ENCODE peak calls at places on chromosomes 11 and 22, in six cellular contexts. A, D, N, E, Z and Q are unnamed samples.

GRCh38 chr11:11519184-11519583 is 102.6 kb downstream of the GALNT18 start:
- DNase-seq in A (no peak), D (no peak), N (no peak), E (no peak), Z (no peak), Q (peak; percentile 35)

GRCh38 chr11:22780914-22781593 is 48.5 kb downstream of the SVIP start:
- DNase-seq in A (no peak), D (no peak), N (no peak), E (no peak), Z (no peak), Q (peak; percentile 11)

GRCh38 chr11:45556851-45557707 is 108.3 kb downstream of the CHST1 start:
- DNase-seq in A (peak; percentile 30), D (no peak), N (no peak), E (no peak), Z (no peak), Q (no peak)

GRCh38 chr11:44654596-44654995 is 72.2 kb upstream of the TSPAN18 start:
- DNase-seq in A (no peak), D (no peak), N (no peak), E (no peak), Z (no peak), Q (no peak)

GRCh38 chr11:45021692-45022130 is 71.0 kb upstream of the TP53I11 start:
- DNase-seq in A (peak; percentile 88), D (peak; percentile 69), N (peak; percentile 35), E (peak; percentile 90), Z (no peak), Q (peak; percentile 70)

GRCh38 chr11:15616130-15617105 is 501.7 kb downstream of the INSC start:
- DNase-seq in A (no peak), D (no peak), N (no peak), E (no peak), Z (no peak), Q (no peak)

GRCh38 chr11:60056349-60056969 is at the start of gene MS4A3:
- DNase-seq in A (no peak), D (no peak), N (no peak), E (no peak), Z (no peak), Q (no peak)

GRCh38 chr22:44182591-44183588 is 2.2 kb downstream of the PARVG start:
- DNase-seq in A (no peak), D (no peak), N (no peak), E (peak; percentile 89), Z (peak; percentile 56), Q (no peak)

GRCh38 chr11:37442576-37442975 is 844.5 kb upstream of the RAG2 start:
- DNase-seq in A (no peak), D (no peak), N (no peak), E (no peak), Z (no peak), Q (no peak)

GRCh38 chr11:20592741-20593140 is 6.7 kb upstream of the SLC6A5 start:
- DNase-seq in A (no peak), D (no peak), N (no peak), E (no peak), Z (no peak), Q (no peak)

GRCh38 chr11:130622126-130622525 is 173.7 kb downstream of the ADAMTS15 start:
- DNase-seq in A (no peak), D (no peak), N (no peak), E (no peak), Z (no peak), Q (no peak)

GRCh38 chr11:110065189-110065588 is 28.0 kb upstream of the ZC3H12C start:
- DNase-seq in A (no peak), D (no peak), N (no peak), E (no peak), Z (no peak), Q (no peak)

GRCh38 chr22:49997221-49997599 is 15.4 kb downstream of the IL17REL start:
- DNase-seq in A (no peak), D (no peak), N (no peak), E (no peak), Z (no peak), Q (no peak)

GRCh38 chr11:27950339-27950738 is 157.6 kb downstream of the KIF18A start:
- DNase-seq in A (no peak), D (no peak), N (no peak), E (no peak), Z (no peak), Q (peak; percentile 26)

GRCh38 chr11:130403301-130403804 is 25.1 kb downstream of the ADAMTS8 start:
- DNase-seq in A (peak; percentile 88), D (peak; percentile 69), N (peak; percentile 20), E (peak; percentile 89), Z (no peak), Q (peak; percentile 51)

GRCh38 chr11:133343951-133344350 is 188.3 kb downstream of the OPCML start:
- DNase-seq in A (no peak), D (no peak), N (no peak), E (no peak), Z (no peak), Q (no peak)

GRCh38 chr11:9280655-9281301 is 15.6 kb upstream of the DENND5A start:
- DNase-seq in A (peak; percentile 81), D (no peak), N (no peak), E (no peak), Z (peak; percentile 55), Q (no peak)

GRCh38 chr11:134047586-134047999 is 21.3 kb upstream of the JAM3 start:
- DNase-seq in A (peak; percentile 88), D (peak; percentile 92), N (no peak), E (peak; percentile 92), Z (no peak), Q (no peak)

GRCh38 chr11:93024376-93024775 is 54.9 kb downstream of the MTNR1B start:
- DNase-seq in A (peak; percentile 20), D (no peak), N (no peak), E (no peak), Z (no peak), Q (no peak)

GRCh38 chr11:74948546-74948897 is 369 bp downstream of the XRRA1 start:
- DNase-seq in A (no peak), D (no peak), N (no peak), E (no peak), Z (no peak), Q (no peak)

GRCh38 chr11:130413383-130414106 is 14.9 kb downstream of the ADAMTS8 start:
- DNase-seq in A (peak; percentile 85), D (no peak), N (no peak), E (peak; percentile 71), Z (no peak), Q (no peak)

GRCh38 chr22:35617137-35617755 is at the start of gene MB:
- DNase-seq in A (no peak), D (no peak), N (no peak), E (peak; percentile 23), Z (no peak), Q (no peak)

GRCh38 chr11:74694136-74694535 is 37.1 kb downstream of the CHRDL2 start:
- DNase-seq in A (no peak), D (no peak), N (no peak), E (no peak), Z (no peak), Q (peak; percentile 45)

GRCh38 chr11:70771099-70771885 is 373.0 kb downstream of the CTTN start:
- DNase-seq in A (no peak), D (no peak), N (peak; percentile 15), E (no peak), Z (no peak), Q (peak; percentile 9)

GRCh38 chr11:121295246-121296007 is 2.9 kb downstream of the SC5D start:
- DNase-seq in A (no peak), D (no peak), N (no peak), E (no peak), Z (no peak), Q (no peak)

GRCh38 chr22:48889887-48890692 is 937.6 kb downstream of the BRD1 start:
- DNase-seq in A (no peak), D (no peak), N (no peak), E (no peak), Z (no peak), Q (no peak)

GRCh38 chr11:114121744-114122504 is 62.4 kb downstream of the ZBTB16 start:
- DNase-seq in A (no peak), D (no peak), N (no peak), E (no peak), Z (no peak), Q (no peak)

DNA sequence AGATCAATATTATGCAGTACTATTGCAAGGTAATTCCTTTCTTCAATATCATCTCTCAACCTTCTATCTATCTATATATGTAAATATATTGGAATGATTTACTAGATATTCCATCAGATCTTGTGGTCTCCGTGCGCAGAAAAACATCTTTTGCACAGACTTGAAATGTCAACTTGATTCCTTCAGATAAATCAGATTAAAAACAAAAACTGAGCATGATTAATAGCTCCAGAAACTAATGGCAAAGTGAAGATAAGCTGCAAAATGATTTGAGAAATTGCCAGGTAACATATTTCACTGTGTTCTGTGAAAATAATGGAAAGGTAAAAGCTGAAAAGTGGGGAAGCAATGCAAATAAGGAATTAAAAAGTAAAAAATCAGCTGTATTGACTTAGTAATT is 200.1 kb upstream of the CTSC start:
- DNase-seq in A (no peak), D (no peak), N (no peak), E (no peak), Z (no peak), Q (no peak)
- H3K4me1 ChIP-seq in A (peaks cover 15% of the 10 kb centered on the region), D (no peaks in the 10 kb centered on the region), N (no peaks in the 10 kb centered on the region), E (no peaks in the 10 kb centered on the region), Z (no peaks in the 10 kb centered on the region), Q (no peaks in the 10 kb centered on the region)

GRCh38 chr22:30305519-30305905 is 16.2 kb upstream of the CASTOR1 start:
- DNase-seq in A (no peak), D (peak; percentile 71), N (no peak), E (peak; percentile 84), Z (peak; percentile 59), Q (no peak)
- H3K4me1 ChIP-seq in A (peaks cover 36% of the 10 kb centered on the region), D (peaks cover 4% of the 10 kb centered on the region), N (peaks cover 85% of the 10 kb centered on the region), E (peaks cover 11% of the 10 kb centered on the region), Z (peaks cover 100% of the 10 kb centered on the region), Q (no peaks in the 10 kb centered on the region)

DNA sequence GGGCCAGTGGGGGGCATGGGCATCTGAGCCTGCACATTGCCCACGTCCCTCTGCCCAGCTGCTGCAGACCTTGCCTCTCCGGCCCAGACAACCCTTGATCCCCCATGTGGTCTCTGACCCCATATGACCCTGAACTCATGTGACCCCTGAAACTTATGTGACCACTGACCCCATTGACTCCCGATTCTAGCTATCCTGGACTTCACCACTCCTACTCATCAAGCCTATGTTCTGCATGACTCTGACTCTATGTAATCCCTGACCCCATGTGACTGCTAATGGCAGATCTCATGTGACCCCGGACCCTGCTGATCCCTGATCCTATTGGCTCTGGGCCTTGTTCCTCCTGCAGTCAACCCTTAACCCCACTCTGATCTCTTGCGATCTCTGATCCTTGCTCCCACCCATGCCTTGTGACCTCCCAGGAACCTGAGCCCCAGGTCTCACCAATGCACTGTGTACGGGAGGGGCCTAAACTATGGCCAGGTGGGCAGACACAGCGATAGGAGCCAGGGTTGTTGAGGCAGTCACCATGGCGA is 5.7 kb downstream of the LTBP3 start:
- DNase-seq in A (no peak), D (no peak), N (no peak), E (no peak), Z (no peak), Q (peak; percentile 52)
- H3K4me1 ChIP-seq in A (peaks cover 21% of the 10 kb centered on the region), D (no peaks in the 10 kb centered on the region), N (peaks cover 45% of the 10 kb centered on the region), E (no peaks in the 10 kb centered on the region), Z (peaks cover 78% of the 10 kb centered on the region), Q (peaks cover 24% of the 10 kb centered on the region)

DNA sequence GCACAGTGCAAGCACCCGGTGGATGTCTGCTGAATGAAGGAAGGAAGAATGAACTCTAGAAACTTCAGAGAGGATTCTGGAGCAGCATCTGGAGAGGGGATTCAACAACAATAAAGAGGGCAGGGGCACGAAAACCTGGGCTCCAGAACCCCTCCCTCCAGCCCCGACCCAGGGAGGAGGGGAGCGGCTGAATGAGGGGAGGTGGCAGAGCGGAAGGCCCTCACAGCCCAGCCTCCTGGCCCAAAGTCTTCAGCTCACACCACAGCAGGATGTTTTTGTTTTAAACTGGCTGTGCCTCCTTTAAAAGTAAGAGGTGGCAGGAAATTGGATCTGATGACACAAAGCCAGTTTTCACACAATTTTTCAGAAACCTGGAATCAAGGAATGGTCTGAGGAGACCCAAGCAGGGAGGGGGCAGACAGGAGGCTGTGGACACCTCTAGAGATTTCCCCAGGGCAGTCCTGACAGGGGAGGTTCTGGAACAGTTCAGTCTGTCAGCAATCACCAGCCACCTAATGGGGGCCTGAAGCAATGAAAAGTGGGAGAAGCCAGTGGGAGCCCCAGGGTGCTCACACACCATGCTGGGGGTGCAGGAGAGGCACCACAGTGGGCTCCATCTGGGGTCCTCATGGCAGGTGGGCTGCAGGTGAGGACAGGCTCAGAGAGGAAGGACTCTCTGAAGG is 44.4 kb upstream of the TCF20 start:
- DNase-seq in A (no peak), D (no peak), N (no peak), E (no peak), Z (peak; percentile 18), Q (no peak)
- H3K4me1 ChIP-seq in A (no peaks in the 10 kb centered on the region), D (no peaks in the 10 kb centered on the region), N (peaks cover 10% of the 10 kb centered on the region), E (no peaks in the 10 kb centered on the region), Z (peaks cover 80% of the 10 kb centered on the region), Q (no peaks in the 10 kb centered on the region)